ENCODE peak calls at places on chromosomes 16 and 17, in four cellular contexts. M, V, Q and A are unnamed samples.

GRCh38 chr16:75288596-75289120 is 37.2 kb upstream of the BCAR1 start:
- DNase-seq in M (no peak), V (no peak), Q (no peak), A (no peak)

GRCh38 chr16:4344659-4345438 is 6.3 kb downstream of the PAM16 start:
- DNase-seq in V (no peak), M (no peak), Q (peak; percentile 44), A (no peak)

GRCh38 chr17:40563371-40564052 is 1.8 kb downstream of the CCR7 start:
- DNase-seq in V (no peak), M (no peak), Q (no peak), A (no peak)

GRCh38 chr17:67246648-67247415 is 1.8 kb upstream of the HELZ start:
- DNase-seq in M (peak; percentile 75), Q (peak; percentile 77), V (peak; percentile 65), A (peak; percentile 88)

GRCh38 chr16:75148311-75149195 is at the start of gene ZFP1:
- DNase-seq in V (peak; percentile 92), Q (peak; percentile 93), M (peak; percentile 98), A (peak; percentile 46)

GRCh38 chr17:64596439-64596838 is 65.7 kb downstream of the SMURF2 start:
- DNase-seq in Q (no peak), V (no peak), M (no peak), A (no peak)

GRCh38 chr17:68580236-68580903 is 20.8 kb downstream of the FAM20A start:
- DNase-seq in Q (no peak), M (no peak), V (no peak), A (no peak)

GRCh38 chr16:10968509-10968908 is 24.1 kb downstream of the CLEC16A start:
- DNase-seq in V (no peak), M (no peak), Q (no peak), A (no peak)

GRCh38 chr16:79312502-79312901 is 288.0 kb downstream of the MAF start:
- DNase-seq in Q (no peak), V (no peak), M (no peak), A (no peak)

GRCh38 chr17:29158515-29159275 is 21.5 kb downstream of the MYO18A start:
- DNase-seq in M (no peak), Q (no peak), V (no peak), A (no peak)

GRCh38 chr17:6021011-6021400 is 49.2 kb upstream of the WSCD1 start:
- DNase-seq in M (no peak), V (no peak), Q (no peak), A (no peak)

GRCh38 chr17:44767493-44767892 is 8.7 kb downstream of the ADAM11 start:
- DNase-seq in V (no peak), M (no peak), Q (no peak), A (no peak)

GRCh38 chr16:27083861-27084261 is 17.1 kb downstream of the C16orf82 start:
- DNase-seq in M (peak; percentile 64), Q (no peak), V (no peak), A (no peak)

GRCh38 chr17:614637-615546 is 99.7 kb downstream of the VPS53 start:
- DNase-seq in Q (no peak), V (no peak), M (no peak), A (peak; percentile 78)

GRCh38 chr17:71052971-71053370 is 883.6 kb downstream of the KCNJ2 start:
- DNase-seq in Q (no peak), M (no peak), V (no peak), A (no peak)

GRCh38 chr17:13353590-13353989 is 248.1 kb downstream of the HS3ST3A1 start:
- DNase-seq in V (no peak), M (no peak), Q (no peak), A (no peak)

GRCh38 chr16:3879258-3879886 is 1.1 kb downstream of the CREBBP start:
- DNase-seq in Q (no peak), M (peak; percentile 44), V (peak; percentile 14), A (no peak)

GRCh38 chr16:59971264-59971663 is 1237.1 kb upstream of the GOT2 start:
- DNase-seq in Q (no peak), V (no peak), M (no peak), A (no peak)

GRCh38 chr17:47264171-47264570 is 10.5 kb downstream of the ITGB3 start:
- DNase-seq in Q (no peak), V (no peak), M (no peak), A (no peak)

GRCh38 chr16:55116165-55116894 is 185.7 kb downstream of the IRX5 start:
- DNase-seq in Q (no peak), M (no peak), V (no peak), A (peak; percentile 6)

GRCh38 chr16:57863434-57864160 is 61.3 kb upstream of the KIFC3 start:
- DNase-seq in Q (peak; percentile 86), V (peak; percentile 63), M (peak; percentile 88), A (no peak)

GRCh38 chr17:19646788-19647696 is 1.5 kb upstream of the ALDH3A2 start:
- DNase-seq in Q (peak; percentile 72), M (peak; percentile 52), V (no peak), A (no peak)

GRCh38 chr16:66740010-66740409 is 11.4 kb downstream of the DYNC1LI2 start:
- DNase-seq in M (peak; percentile 75), V (no peak), Q (peak; percentile 51), A (no peak)

GRCh38 chr16:6570520-6570919 is 762.1 kb upstream of the RBFOX1 start:
- DNase-seq in V (no peak), M (no peak), Q (no peak), A (no peak)

GRCh38 chr17:78753316-78754250 is 28.5 kb downstream of the CYTH1 start:
- DNase-seq in Q (no peak), M (no peak), V (no peak), A (no peak)

GRCh38 chr16:3774156-3774767 is 56.9 kb upstream of the TRAP1 start:
- DNase-seq in M (no peak), Q (no peak), V (no peak), A (no peak)

GRCh38 chr16:54748611-54749190 is 182.0 kb upstream of the IRX5 start:
- DNase-seq in M (no peak), Q (no peak), V (no peak), A (no peak)

GRCh38 chr16:15542734-15543347 is 100.1 kb downstream of the MARF1 start:
- DNase-seq in V (no peak), M (no peak), Q (no peak), A (no peak)

GRCh38 chr16:88345031-88345942 is 37.5 kb upstream of the ZNF469 start:
- DNase-seq in M (no peak), V (no peak), Q (no peak), A (no peak)

GRCh38 chr17:40633871-40634270 is 13.7 kb downstream of the SMARCE1 start:
- DNase-seq in Q (no peak), V (no peak), M (no peak), A (no peak)

GRCh38 chr16:31262084-31262483 is 2.3 kb downstream of the ITGAM start:
- DNase-seq in M (no peak), V (no peak), Q (no peak), A (no peak)

GRCh38 chr16:31258366-31258765 is 1.4 kb upstream of the ITGAM start:
- DNase-seq in V (no peak), M (no peak), Q (no peak), A (no peak)

GRCh38 chr16:31265329-31266245 is 5.8 kb downstream of the ITGAM start:
- DNase-seq in Q (peak; percentile 85), V (no peak), M (peak; percentile 40), A (peak; percentile 48)

GRCh38 chr16:31256466-31256865 is 3.3 kb upstream of the ITGAM start:
- DNase-seq in M (no peak), V (no peak), Q (no peak), A (no peak)

GRCh38 chr16:31260136-31260931 is 559 bp downstream of the ITGAM start:
- DNase-seq in M (no peak), Q (no peak), V (no peak), A (no peak)
- H3K27ac ChIP-seq in M (no peak overlapping the region), Q (no peak overlapping the region), V (no peak overlapping the region), A (no peak overlapping the region)

GRCh38 chr17:80848449-80849102 is 143.1 kb upstream of the CHMP6 start:
- DNase-seq in V (no peak), M (no peak), Q (no peak), A (no peak)

GRCh38 chr17:80845121-80845862 is 146.3 kb upstream of the CHMP6 start:
- DNase-seq in V (no peak), M (no peak), Q (no peak), A (no peak)

GRCh38 chr17:80845863-80846671 is 145.6 kb upstream of the CHMP6 start:
- DNase-seq in M (no peak), Q (no peak), V (no peak), A (no peak)

GRCh38 chr17:80847506-80848230 is 144.0 kb upstream of the CHMP6 start:
- DNase-seq in M (no peak), V (no peak), Q (no peak), A (no peak)

DNA sequence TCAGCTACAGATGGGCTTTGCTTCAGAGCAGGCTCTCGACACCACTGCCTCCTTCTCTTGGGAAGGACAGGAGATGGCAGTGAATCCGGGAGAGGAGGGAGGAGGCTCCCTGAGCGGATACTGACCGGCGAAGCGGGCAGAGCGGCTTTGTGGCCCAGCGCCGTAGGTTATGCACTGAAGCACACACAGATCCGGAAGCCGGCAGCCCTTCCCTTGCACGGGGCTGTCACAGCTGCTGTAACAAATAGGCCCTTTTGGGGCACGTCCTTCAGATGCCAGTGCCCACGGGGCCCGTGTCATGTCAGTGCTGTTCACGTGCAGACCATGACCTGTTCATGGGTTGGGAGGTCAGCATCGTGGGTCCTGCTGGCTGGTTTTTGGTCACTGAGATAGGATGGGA is 144.7 kb upstream of the CHMP6 start:
- DNase-seq in Q (no peak), V (no peak), M (no peak), A (no peak)
- H3K27ac ChIP-seq in Q (no peak overlapping the region), V (no peak overlapping the region), M (no peak overlapping the region), A (no peak overlapping the region)

DNA sequence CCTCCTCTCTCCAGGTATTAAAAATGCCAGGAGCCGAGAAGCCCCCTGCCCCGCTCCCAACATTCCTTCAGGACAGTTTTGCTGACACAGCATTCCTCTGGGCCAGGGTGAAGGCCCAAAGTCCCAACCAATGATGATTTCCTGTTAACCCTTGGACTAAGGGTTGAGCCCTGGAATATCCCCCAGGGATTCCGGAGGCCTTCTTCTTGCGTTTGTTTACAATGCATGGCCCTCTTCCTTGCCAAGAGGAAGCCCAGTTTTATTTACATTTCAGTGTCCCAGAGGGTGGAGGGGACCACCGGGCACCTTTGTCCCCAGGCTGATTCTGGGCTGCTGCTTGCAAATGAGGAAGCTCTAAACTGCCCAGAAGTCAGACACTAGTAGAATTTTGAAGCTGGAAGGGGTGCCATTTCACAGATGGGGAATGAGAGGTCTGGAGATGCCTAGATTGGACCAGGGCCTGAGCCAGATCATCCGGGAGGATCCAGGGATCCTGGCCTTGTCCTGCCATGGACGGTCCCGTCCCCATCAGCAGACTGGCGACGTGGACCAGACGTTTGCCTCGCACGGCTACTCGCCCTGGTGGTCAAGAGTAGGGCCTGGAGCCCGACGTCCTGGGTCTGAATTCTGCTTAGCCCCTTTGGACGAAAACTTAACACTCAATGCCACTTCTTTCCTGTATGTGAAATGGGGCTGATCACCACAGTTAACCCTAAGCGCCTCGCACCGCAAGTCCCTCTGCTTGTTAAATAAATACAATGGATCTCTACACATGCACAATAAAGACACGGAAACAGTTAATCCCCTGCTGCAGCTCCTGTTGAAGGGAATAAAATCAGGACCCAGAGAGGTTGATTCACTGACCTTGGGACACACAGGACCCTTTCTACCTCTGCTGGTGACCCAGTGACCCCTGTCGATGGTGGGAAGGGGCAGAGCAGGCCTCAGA is 55.6 kb upstream of the CIBAR2 start:
- DNase-seq in V (no peak), M (peak; percentile 77), Q (peak; percentile 46), A (no peak)
- H3K27ac ChIP-seq in V (no peak overlapping the region), M (peak overlapping the region; percentile 30), Q (no peak overlapping the region), A (no peak overlapping the region)

DNA sequence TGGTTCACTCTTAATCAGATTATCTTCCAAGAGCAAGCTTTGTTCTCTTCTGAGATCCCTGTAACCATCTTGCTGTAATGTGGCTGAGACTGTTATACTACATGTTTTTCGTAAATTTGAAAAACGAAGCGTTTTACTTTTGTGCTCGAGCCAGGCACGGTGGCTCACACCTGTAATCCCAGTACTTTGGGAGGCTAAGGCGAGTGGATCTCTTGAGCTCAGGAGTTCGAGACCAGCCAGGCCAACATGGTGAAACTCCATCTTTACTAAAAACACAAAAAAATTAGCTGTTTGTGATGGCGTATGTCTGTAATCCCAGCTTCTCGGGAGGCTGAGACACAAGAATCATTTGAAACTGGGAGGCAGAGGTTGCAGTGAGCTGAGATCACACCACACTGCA is 7.8 kb downstream of the CUEDC1 start:
- DNase-seq in Q (no peak), M (no peak), V (no peak), A (no peak)
- H3K27ac ChIP-seq in Q (peak overlapping the region; percentile 93), M (no peak overlapping the region), V (peak overlapping the region; percentile 87), A (peak overlapping the region; percentile 97)